ENCODE peak calls at places on chromosome 13, in eight cellular contexts. One of them, this sample, is unnamed.

GRCh38 chr13:29849071-29849541 is 1.3 kb downstream of the UBL3 start:
- DNase-seq in heart right ventricle: peak
- DNase-seq in cardiac fibroblast: peak
- DNase-seq in lower lobe of right lung: no peak
- DNase-seq in neural crest cell: no peak
- DNase-seq in GM20000: peak
- DNase-seq in RWPE1: no peak
- DNase-seq in foreskin fibroblast: peak
- DNase-seq in this sample: peak

GRCh38 chr13:36559388-36559787 is 114.4 kb upstream of the SERTM1 start:
- DNase-seq in heart right ventricle: no peak
- DNase-seq in cardiac fibroblast: no peak
- DNase-seq in lower lobe of right lung: no peak
- DNase-seq in neural crest cell: no peak
- DNase-seq in GM20000: no peak
- DNase-seq in RWPE1: no peak
- DNase-seq in foreskin fibroblast: no peak
- DNase-seq in this sample: no peak

GRCh38 chr13:51041126-51041525 is 69.9 kb downstream of the C13orf42 start:
- DNase-seq in heart right ventricle: no peak
- DNase-seq in cardiac fibroblast: no peak
- DNase-seq in lower lobe of right lung: no peak
- DNase-seq in neural crest cell: no peak
- DNase-seq in GM20000: no peak
- DNase-seq in RWPE1: no peak
- DNase-seq in foreskin fibroblast: peak
- DNase-seq in this sample: no peak

GRCh38 chr13:63463782-63464610 is 2048.3 kb upstream of the PCDH20 start:
- DNase-seq in heart right ventricle: no peak
- DNase-seq in cardiac fibroblast: no peak
- DNase-seq in lower lobe of right lung: no peak
- DNase-seq in neural crest cell: no peak
- DNase-seq in GM20000: peak
- DNase-seq in RWPE1: no peak
- DNase-seq in foreskin fibroblast: no peak
- DNase-seq in this sample: peak

GRCh38 chr13:55432814-55433213 is 1707.9 kb upstream of the PRR20A start:
- DNase-seq in heart right ventricle: no peak
- DNase-seq in cardiac fibroblast: no peak
- DNase-seq in lower lobe of right lung: no peak
- DNase-seq in neural crest cell: no peak
- DNase-seq in GM20000: no peak
- DNase-seq in RWPE1: peak
- DNase-seq in foreskin fibroblast: no peak
- DNase-seq in this sample: no peak

GRCh38 chr13:100088282-100088647 is 628 bp upstream of the PCCA start:
- DNase-seq in heart right ventricle: no peak
- DNase-seq in cardiac fibroblast: no peak
- DNase-seq in lower lobe of right lung: no peak
- DNase-seq in neural crest cell: no peak
- DNase-seq in GM20000: no peak
- DNase-seq in RWPE1: no peak
- DNase-seq in foreskin fibroblast: no peak
- DNase-seq in this sample: no peak

GRCh38 chr13:32840840-32841713 is 175.1 kb upstream of the KL start:
- DNase-seq in heart right ventricle: peak
- DNase-seq in cardiac fibroblast: no peak
- DNase-seq in lower lobe of right lung: no peak
- DNase-seq in neural crest cell: no peak
- DNase-seq in GM20000: peak
- DNase-seq in RWPE1: no peak
- DNase-seq in foreskin fibroblast: no peak
- DNase-seq in this sample: peak

GRCh38 chr13:20118268-20119140 is 42.3 kb downstream of the GJA3 start:
- DNase-seq in heart right ventricle: peak
- DNase-seq in cardiac fibroblast: peak
- DNase-seq in lower lobe of right lung: peak
- DNase-seq in neural crest cell: peak
- DNase-seq in GM20000: peak
- DNase-seq in RWPE1: no peak
- DNase-seq in foreskin fibroblast: peak
- DNase-seq in this sample: peak

GRCh38 chr13:110359840-110360301 is 52.8 kb downstream of the COL4A2 start:
- DNase-seq in heart right ventricle: no peak
- DNase-seq in cardiac fibroblast: peak
- DNase-seq in lower lobe of right lung: no peak
- DNase-seq in neural crest cell: no peak
- DNase-seq in GM20000: no peak
- DNase-seq in RWPE1: no peak
- DNase-seq in foreskin fibroblast: no peak
- DNase-seq in this sample: no peak

GRCh38 chr13:112814905-112815585 is 125.2 kb downstream of the ATP11A start:
- DNase-seq in heart right ventricle: no peak
- DNase-seq in cardiac fibroblast: peak
- DNase-seq in lower lobe of right lung: peak
- DNase-seq in neural crest cell: no peak
- DNase-seq in GM20000: no peak
- DNase-seq in RWPE1: no peak
- DNase-seq in foreskin fibroblast: peak
- DNase-seq in this sample: no peak

GRCh38 chr13:99527346-99527745 is 26.1 kb downstream of the TM9SF2 start:
- DNase-seq in heart right ventricle: no peak
- DNase-seq in cardiac fibroblast: no peak
- DNase-seq in lower lobe of right lung: no peak
- DNase-seq in neural crest cell: no peak
- DNase-seq in GM20000: no peak
- DNase-seq in RWPE1: no peak
- DNase-seq in foreskin fibroblast: no peak
- DNase-seq in this sample: no peak

GRCh38 chr13:25112856-25113255 is 16.9 kb downstream of the PABPC3 start:
- DNase-seq in heart right ventricle: no peak
- DNase-seq in cardiac fibroblast: no peak
- DNase-seq in lower lobe of right lung: no peak
- DNase-seq in neural crest cell: no peak
- DNase-seq in GM20000: no peak
- DNase-seq in RWPE1: no peak
- DNase-seq in foreskin fibroblast: no peak
- DNase-seq in this sample: no peak

GRCh38 chr13:26485786-26486185 is 71.7 kb upstream of the WASF3 start:
- DNase-seq in heart right ventricle: no peak
- DNase-seq in cardiac fibroblast: no peak
- DNase-seq in lower lobe of right lung: no peak
- DNase-seq in neural crest cell: no peak
- DNase-seq in GM20000: no peak
- DNase-seq in RWPE1: no peak
- DNase-seq in foreskin fibroblast: no peak
- DNase-seq in this sample: no peak

GRCh38 chr13:48012668-48013067 is 11.6 kb upstream of the SUCLA2 start:
- DNase-seq in heart right ventricle: no peak
- DNase-seq in cardiac fibroblast: no peak
- DNase-seq in lower lobe of right lung: no peak
- DNase-seq in neural crest cell: no peak
- DNase-seq in GM20000: no peak
- DNase-seq in RWPE1: no peak
- DNase-seq in foreskin fibroblast: no peak
- DNase-seq in this sample: no peak

GRCh38 chr13:107124129-107124718 is 556.3 kb upstream of the ARGLU1 start:
- DNase-seq in heart right ventricle: no peak
- DNase-seq in cardiac fibroblast: peak
- DNase-seq in lower lobe of right lung: no peak
- DNase-seq in neural crest cell: no peak
- DNase-seq in GM20000: no peak
- DNase-seq in RWPE1: peak
- DNase-seq in foreskin fibroblast: peak
- DNase-seq in this sample: no peak

GRCh38 chr13:51950722-51951121 is 60.5 kb downstream of the ATP7B start:
- DNase-seq in heart right ventricle: peak
- DNase-seq in cardiac fibroblast: peak
- DNase-seq in lower lobe of right lung: no peak
- DNase-seq in neural crest cell: no peak
- DNase-seq in GM20000: no peak
- DNase-seq in RWPE1: no peak
- DNase-seq in foreskin fibroblast: no peak
- DNase-seq in this sample: no peak

GRCh38 chr13:61415749-61416148 is at the start of gene PCDH20:
- DNase-seq in heart right ventricle: no peak
- DNase-seq in cardiac fibroblast: no peak
- DNase-seq in lower lobe of right lung: no peak
- DNase-seq in neural crest cell: no peak
- DNase-seq in GM20000: no peak
- DNase-seq in RWPE1: no peak
- DNase-seq in foreskin fibroblast: no peak
- DNase-seq in this sample: no peak

DNA sequence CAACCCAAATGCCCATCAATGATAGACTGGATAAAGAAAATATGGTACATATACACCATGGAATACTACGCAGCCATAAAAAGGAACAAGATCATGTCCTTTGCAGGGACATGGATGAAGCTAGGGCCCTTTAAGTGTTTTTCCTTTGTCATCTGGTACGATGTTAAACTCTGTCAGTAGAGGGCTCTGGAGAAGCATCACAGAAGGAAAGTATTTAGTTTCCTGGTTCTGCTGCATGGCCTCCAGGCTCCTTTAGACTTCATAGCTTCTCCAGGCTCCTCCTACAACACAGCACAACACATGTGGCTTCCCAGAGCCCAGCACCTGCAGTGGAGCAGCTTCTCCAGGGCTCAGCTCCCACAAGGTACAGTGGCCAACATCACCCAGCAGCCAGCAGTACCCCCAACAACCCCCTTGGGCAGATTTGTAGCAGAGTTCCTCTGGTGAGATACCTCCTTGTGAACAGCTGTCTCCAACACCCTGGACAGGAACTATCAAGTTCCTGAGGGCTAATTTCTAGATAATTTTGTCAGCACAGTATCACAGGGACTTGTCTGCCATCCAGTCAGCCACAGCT is 63.4 kb downstream of the KCTD12 start:
- DNase-seq in heart right ventricle: no peak
- DNase-seq in cardiac fibroblast: peak
- DNase-seq in lower lobe of right lung: no peak
- DNase-seq in neural crest cell: no peak
- DNase-seq in GM20000: peak
- DNase-seq in RWPE1: peak
- DNase-seq in foreskin fibroblast: peak
- DNase-seq in this sample: peak
- TF ChIP-seq CTCF in heart right ventricle: peak
- TF ChIP-seq CTCF in cardiac fibroblast: peak
- TF ChIP-seq CTCF in lower lobe of right lung: peak
- TF ChIP-seq CTCF in neural crest cell: no peak
- TF ChIP-seq CTCF in GM20000: peak
- TF ChIP-seq CTCF in RWPE1: no peak
- TF ChIP-seq CTCF in foreskin fibroblast: peak
- TF ChIP-seq CTCF in this sample: peak

GRCh38 chr13:94661396-94661795 is 50.9 kb downstream of the SOX21 start:
- DNase-seq in heart right ventricle: no peak
- DNase-seq in cardiac fibroblast: no peak
- DNase-seq in lower lobe of right lung: no peak
- DNase-seq in neural crest cell: no peak
- DNase-seq in GM20000: no peak
- DNase-seq in RWPE1: no peak
- DNase-seq in foreskin fibroblast: no peak
- DNase-seq in this sample: no peak

GRCh38 chr13:94658926-94659649 is 53.3 kb downstream of the SOX21 start:
- DNase-seq in heart right ventricle: no peak
- DNase-seq in cardiac fibroblast: no peak
- DNase-seq in lower lobe of right lung: no peak
- DNase-seq in neural crest cell: no peak
- DNase-seq in GM20000: no peak
- DNase-seq in RWPE1: no peak
- DNase-seq in foreskin fibroblast: no peak
- DNase-seq in this sample: no peak

GRCh38 chr13:94660695-94661324 is 51.5 kb downstream of the SOX21 start:
- DNase-seq in heart right ventricle: no peak
- DNase-seq in cardiac fibroblast: peak
- DNase-seq in lower lobe of right lung: no peak
- DNase-seq in neural crest cell: peak
- DNase-seq in GM20000: peak
- DNase-seq in RWPE1: no peak
- DNase-seq in foreskin fibroblast: peak
- DNase-seq in this sample: no peak

GRCh38 chr13:94657167-94657566 is 55.2 kb downstream of the SOX21 start:
- DNase-seq in heart right ventricle: no peak
- DNase-seq in cardiac fibroblast: peak
- DNase-seq in lower lobe of right lung: no peak
- DNase-seq in neural crest cell: no peak
- DNase-seq in GM20000: no peak
- DNase-seq in RWPE1: no peak
- DNase-seq in foreskin fibroblast: peak
- DNase-seq in this sample: no peak

GRCh38 chr13:94656766-94657165 is 55.1 kb downstream of the GPR180 start:
- DNase-seq in heart right ventricle: no peak
- DNase-seq in cardiac fibroblast: peak
- DNase-seq in lower lobe of right lung: no peak
- DNase-seq in neural crest cell: no peak
- DNase-seq in GM20000: peak
- DNase-seq in RWPE1: peak
- DNase-seq in foreskin fibroblast: peak
- DNase-seq in this sample: peak
- TF ChIP-seq CTCF in heart right ventricle: no peak
- TF ChIP-seq CTCF in cardiac fibroblast: peak
- TF ChIP-seq CTCF in lower lobe of right lung: no peak
- TF ChIP-seq CTCF in neural crest cell: no peak
- TF ChIP-seq CTCF in GM20000: no peak
- TF ChIP-seq CTCF in RWPE1: no peak
- TF ChIP-seq CTCF in foreskin fibroblast: peak
- TF ChIP-seq CTCF in this sample: no peak

GRCh38 chr13:114143806-114144605 is 11.6 kb upstream of the RASA3 start:
- DNase-seq in heart right ventricle: no peak
- DNase-seq in cardiac fibroblast: no peak
- DNase-seq in lower lobe of right lung: no peak
- DNase-seq in neural crest cell: no peak
- DNase-seq in GM20000: peak
- DNase-seq in RWPE1: no peak
- DNase-seq in foreskin fibroblast: no peak
- DNase-seq in this sample: peak
- TF ChIP-seq CTCF in heart right ventricle: no peak
- TF ChIP-seq CTCF in cardiac fibroblast: no peak
- TF ChIP-seq CTCF in lower lobe of right lung: no peak
- TF ChIP-seq CTCF in neural crest cell: peak
- TF ChIP-seq CTCF in GM20000: peak
- TF ChIP-seq CTCF in RWPE1: no peak
- TF ChIP-seq CTCF in foreskin fibroblast: no peak
- TF ChIP-seq CTCF in this sample: peak

GRCh38 chr13:23466144-23467002 is 32.9 kb upstream of the SACS start:
- DNase-seq in heart right ventricle: peak
- DNase-seq in cardiac fibroblast: peak
- DNase-seq in lower lobe of right lung: peak
- DNase-seq in neural crest cell: peak
- DNase-seq in GM20000: peak
- DNase-seq in RWPE1: peak
- DNase-seq in foreskin fibroblast: peak
- DNase-seq in this sample: peak
- TF ChIP-seq CTCF in heart right ventricle: peak
- TF ChIP-seq CTCF in cardiac fibroblast: peak
- TF ChIP-seq CTCF in lower lobe of right lung: peak
- TF ChIP-seq CTCF in neural crest cell: peak
- TF ChIP-seq CTCF in GM20000: peak
- TF ChIP-seq CTCF in RWPE1: peak
- TF ChIP-seq CTCF in foreskin fibroblast: peak
- TF ChIP-seq CTCF in this sample: peak